ENCODE peak calls at places on chromosomes 13 and 19, in ten cellular contexts. Y is stomach, H is gastrocnemius medialis, M is uterus, G is NB4, B is H1, D is A549, X is adrenal gland, F is spleen, O is HCT116. T is an unnamed sample.

GRCh38 chr13:90238433-90238832 is 1109.1 kb upstream of the MIR17HG start:
- DNase-seq in Y (no peak), O (no peak), M (no peak), H (no peak), F (no peak), X (no peak), G (peak), D (no peak), B (no peak), T (no peak)

GRCh38 chr19:43820098-43820860 is 6.8 kb upstream of the ZNF283 start:
- DNase-seq in M (peak), Y (no peak), X (peak), O (no peak), F (no peak), H (no peak), D (peak), G (no peak), B (peak), T (no peak)

GRCh38 chr13:51241720-51242119 is 19.5 kb downstream of the FAM124A start:
- DNase-seq in X (no peak), D (no peak), Y (no peak), B (no peak), G (peak), F (no peak), H (no peak), O (no peak), M (peak), T (peak)

GRCh38 chr13:97225533-97225932 is 3.4 kb downstream of the MBNL2 start:
- DNase-seq in X (no peak), H (no peak), G (no peak), F (no peak), M (no peak), B (no peak), D (no peak), O (no peak), Y (no peak), T (no peak)

GRCh38 chr13:94534171-94534570 is 54.7 kb upstream of the DCT start:
- DNase-seq in G (no peak), M (no peak), D (no peak), F (no peak), B (no peak), X (no peak), Y (no peak), H (no peak), O (no peak), T (no peak)

GRCh38 chr13:99228737-99229691 is 28.4 kb downstream of the UBAC2 start:
- DNase-seq in G (peak), M (no peak), B (no peak), Y (no peak), X (no peak), H (no peak), O (no peak), F (no peak), D (no peak), T (no peak)

GRCh38 chr19:8334458-8335342 is 8.4 kb downstream of the KANK3 start:
- DNase-seq in M (no peak), O (peak), X (no peak), D (peak), H (no peak), Y (peak), G (peak), B (no peak), F (peak), T (peak)

GRCh38 chr19:39587496-39587895 is 14.8 kb upstream of the LGALS13 start:
- DNase-seq in M (no peak), D (no peak), Y (no peak), H (no peak), X (no peak), F (no peak), O (no peak), G (no peak), B (no peak), T (no peak)

GRCh38 chr13:51348069-51348967 is 8.8 kb downstream of the SERPINE3 start:
- DNase-seq in F (no peak), X (no peak), Y (no peak), H (no peak), O (no peak), G (no peak), M (no peak), B (no peak), D (no peak), T (no peak)

DNA sequence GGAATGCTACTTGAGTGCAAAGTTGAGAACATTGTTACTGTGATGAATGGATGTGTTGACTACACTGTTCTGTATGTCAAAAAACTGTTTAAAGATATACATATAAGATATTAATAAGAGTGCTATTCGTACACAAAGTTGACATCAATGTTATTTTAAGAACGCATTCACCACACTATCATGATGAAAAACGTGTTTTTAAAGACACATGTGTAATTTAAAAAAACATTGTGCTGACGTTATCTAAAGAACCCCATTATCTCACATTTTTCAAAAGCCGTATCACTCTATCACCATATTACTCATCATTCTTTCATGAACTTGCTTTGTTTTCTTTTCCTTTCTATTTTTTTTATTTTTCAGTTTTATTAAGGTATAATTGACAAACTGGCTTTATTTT is 918.8 kb downstream of the SLITRK1 start:
- DNase-seq in D (no peak), O (no peak), Y (no peak), G (no peak), M (no peak), X (no peak), F (no peak), H (no peak), B (no peak), T (no peak)
- H3K4me3 ChIP-seq in D (no peak), O (no peak), Y (no peak), G (no peak), M (no peak), X (no peak), F (no peak), H (no peak), B (no peak), T (no peak)

GRCh38 chr19:15251010-15251748 is 18.9 kb upstream of the EPHX3 start:
- DNase-seq in O (no peak), G (no peak), M (peak), X (no peak), F (no peak), H (peak), B (no peak), D (no peak), Y (no peak), T (no peak)
- TF ChIP-seq POLR2A in O (no peak), G (no peak), M (no peak), X (no peak), F (no peak), H (no peak), B (no peak), D (no peak), Y (no peak), T (no peak)

DNA sequence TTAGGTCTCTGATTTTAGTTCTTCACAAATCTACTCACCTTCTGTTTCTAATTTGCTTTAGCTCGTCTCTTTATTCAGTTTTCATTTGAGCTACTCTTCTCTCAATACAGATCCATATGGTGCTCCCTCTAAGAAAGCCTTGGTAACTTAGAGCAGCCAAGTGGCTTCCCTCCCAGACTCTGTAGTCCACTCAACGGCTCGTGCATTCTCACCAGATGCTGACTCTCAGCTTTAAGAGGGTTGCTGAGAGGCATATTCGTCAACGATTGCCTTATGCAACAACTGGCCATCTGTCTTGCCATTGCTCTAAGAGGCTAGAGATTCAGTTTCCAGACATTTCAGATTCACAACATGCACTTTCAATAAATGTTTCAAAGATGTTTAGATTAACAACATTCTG is 785.8 kb upstream of the SLC10A2 start:
- DNase-seq in M (no peak), H (no peak), Y (no peak), D (no peak), O (no peak), G (no peak), B (no peak), X (no peak), F (no peak), T (no peak)
- H3K4me3 ChIP-seq in M (no peak), H (no peak), Y (no peak), D (no peak), O (no peak), G (no peak), B (no peak), X (no peak), F (no peak), T (no peak)

DNA sequence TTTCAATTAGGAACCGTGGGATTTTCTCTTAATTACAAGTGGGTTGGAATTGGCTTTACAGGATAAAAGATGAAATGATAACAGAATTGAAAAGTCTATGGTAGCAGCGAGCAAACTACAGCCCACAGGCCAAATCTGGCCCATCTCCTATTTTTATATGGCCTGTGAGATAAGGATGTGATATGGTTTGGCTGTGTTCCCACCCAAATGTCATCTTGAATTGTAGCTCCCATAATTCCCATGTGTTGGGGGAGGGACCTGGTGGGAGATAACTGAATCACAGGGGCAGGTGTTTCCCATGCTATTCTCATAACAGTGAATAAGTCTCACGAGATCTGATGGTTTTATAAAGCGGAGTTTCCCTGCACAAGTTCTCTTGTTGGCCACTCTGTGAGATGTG is 19.0 kb downstream of the CRYL1 start:
- DNase-seq in Y (no peak), O (no peak), F (no peak), D (no peak), B (no peak), M (no peak), X (no peak), G (no peak), H (no peak), T (no peak)
- TF ChIP-seq POLR2A in Y (no peak), O (no peak), F (no peak), D (no peak), B (no peak), M (no peak), X (no peak), G (no peak), H (no peak), T (no peak)

GRCh38 chr19:12597594-12597993 is 13.0 kb downstream of the ZNF490 start:
- DNase-seq in B (no peak), X (no peak), F (no peak), Y (no peak), H (no peak), O (no peak), D (no peak), G (no peak), M (no peak), T (no peak)
- H3K4me3 ChIP-seq in B (no peak), X (no peak), F (no peak), Y (no peak), H (no peak), O (no peak), D (no peak), G (no peak), M (no peak), T (no peak)

GRCh38 chr13:29850213-29850898 is at the start of gene UBL3:
- DNase-seq in O (peak), G (peak), X (peak), H (peak), B (peak), M (peak), F (peak), Y (peak), D (peak), T (peak)
- TF ChIP-seq POLR2A in O (peak), G (peak), X (peak), H (peak), B (peak), M (peak), F (peak), Y (no peak), D (peak), T (peak)

GRCh38 chr19:2699413-2700142 is 2.9 kb downstream of the GNG7 start:
- DNase-seq in F (no peak), D (no peak), Y (no peak), G (no peak), H (no peak), O (no peak), B (no peak), M (no peak), X (no peak), T (no peak)

GRCh38 chr19:2703077-2703437 is 563 bp upstream of the GNG7 start:
- DNase-seq in X (no peak), O (no peak), B (no peak), Y (no peak), D (no peak), H (no peak), G (no peak), F (no peak), M (no peak), T (no peak)

GRCh38 chr19:2700660-2701360 is 1.7 kb downstream of the GNG7 start:
- DNase-seq in Y (no peak), X (no peak), G (no peak), H (no peak), B (no peak), F (peak), D (no peak), O (no peak), M (no peak), T (no peak)

GRCh38 chr19:2702170-2703076 is at the start of gene GNG7:
- DNase-seq in F (peak), Y (peak), M (peak), O (peak), H (peak), X (peak), B (no peak), D (peak), G (peak), T (peak)

GRCh38 chr19:2701361-2702169 is 929 bp downstream of the GNG7 start:
- DNase-seq in X (no peak), H (no peak), F (no peak), O (no peak), B (no peak), D (no peak), G (no peak), Y (no peak), M (no peak), T (no peak)
- H3K4me3 ChIP-seq in X (peak), H (peak), F (peak), O (peak), B (peak), D (no peak), G (no peak), Y (peak), M (peak), T (peak)

GRCh38 chr13:23844132-23844531 is 45.1 kb downstream of the MIPEP start:
- DNase-seq in F (no peak), G (no peak), O (no peak), M (no peak), X (no peak), Y (no peak), H (no peak), D (no peak), B (no peak), T (no peak)

GRCh38 chr13:23847545-23847944 is 41.7 kb downstream of the MIPEP start:
- DNase-seq in Y (no peak), O (no peak), B (no peak), D (no peak), G (no peak), X (no peak), M (no peak), F (no peak), H (no peak), T (no peak)

GRCh38 chr13:23842406-23842805 is 46.8 kb downstream of the MIPEP start:
- DNase-seq in B (no peak), D (no peak), G (no peak), M (no peak), X (no peak), Y (no peak), H (no peak), F (no peak), O (no peak), T (no peak)

GRCh38 chr13:23848019-23848418 is 41.2 kb downstream of the MIPEP start:
- DNase-seq in G (no peak), F (no peak), D (no peak), O (no peak), B (no peak), M (no peak), Y (no peak), H (no peak), X (no peak), T (no peak)

DNA sequence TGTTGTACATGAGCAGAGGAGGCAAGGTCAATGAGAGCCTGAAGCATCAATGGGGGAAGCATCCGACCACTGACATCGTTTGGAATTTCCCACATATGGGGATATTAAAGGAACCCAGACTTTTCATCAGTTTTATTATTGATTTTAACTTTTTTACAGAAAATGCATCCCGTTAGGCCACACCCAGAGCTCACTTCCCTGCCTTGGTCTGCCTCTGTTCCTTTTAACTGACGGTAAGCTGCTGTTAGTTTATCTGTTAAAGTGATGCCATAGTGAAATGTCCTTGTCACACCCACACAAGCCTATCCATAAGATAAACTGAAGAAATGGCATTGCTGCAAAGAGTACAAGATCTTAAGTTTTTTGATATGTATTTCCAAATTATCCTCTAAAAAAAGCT is 43.9 kb downstream of the MIPEP start:
- DNase-seq in Y (no peak), B (no peak), X (no peak), O (no peak), H (no peak), G (no peak), M (no peak), D (no peak), F (no peak), T (no peak)
- TF ChIP-seq POLR2A in Y (no peak), B (no peak), X (no peak), O (no peak), H (no peak), G (no peak), M (no peak), D (no peak), F (no peak), T (no peak)

GRCh38 chr19:4298772-4299550 is 3.2 kb downstream of the TMIGD2 start:
- DNase-seq in M (no peak), F (no peak), X (no peak), Y (no peak), B (no peak), D (no peak), G (no peak), H (no peak), O (no peak), T (no peak)

GRCh38 chr19:4303778-4304508 is 455 bp upstream of the FSD1 start:
- DNase-seq in H (no peak), G (no peak), F (no peak), Y (no peak), B (no peak), D (no peak), X (no peak), M (no peak), O (no peak), T (peak)

GRCh38 chr19:4302238-4302630 is at the start of gene TMIGD2:
- DNase-seq in F (no peak), Y (no peak), G (no peak), M (no peak), O (no peak), H (no peak), D (no peak), X (no peak), B (no peak), T (no peak)

GRCh38 chr19:4300589-4300988 is 1.6 kb downstream of the TMIGD2 start:
- DNase-seq in G (no peak), M (no peak), O (no peak), Y (no peak), B (no peak), H (no peak), D (no peak), X (no peak), F (no peak), T (no peak)

DNA sequence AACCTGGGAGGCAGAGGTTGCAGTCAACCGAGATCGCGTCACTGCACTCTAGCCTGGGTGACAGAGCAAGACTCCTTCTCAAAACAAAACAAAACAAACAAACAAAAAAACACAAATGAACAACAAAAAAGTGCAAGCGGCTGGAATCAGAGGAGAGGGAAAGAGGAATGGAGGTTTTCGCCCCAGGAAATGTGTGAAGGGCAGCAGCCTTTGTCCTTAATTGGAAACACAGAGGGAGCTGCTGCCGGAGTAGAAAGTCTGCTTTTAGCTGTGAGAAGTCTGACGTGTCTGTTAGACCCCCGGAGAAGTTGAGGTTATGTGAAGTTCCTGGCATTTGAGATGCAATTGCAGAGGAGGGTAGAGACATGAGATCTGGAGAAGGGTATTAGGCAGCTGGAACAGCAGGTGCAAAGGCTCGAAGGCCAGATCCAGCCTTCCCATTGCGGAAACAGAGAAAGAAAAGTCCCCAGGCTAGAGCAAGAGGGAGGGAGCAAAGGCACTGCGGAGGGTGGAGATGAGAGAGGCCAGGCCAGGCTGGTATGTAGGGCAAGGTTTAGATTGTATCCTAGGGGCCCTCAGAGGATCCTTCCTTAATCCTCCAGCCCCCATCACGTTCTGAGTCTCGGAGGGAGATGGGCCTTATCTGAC is 475 bp downstream of the TMIGD2 start:
- DNase-seq in D (no peak), F (no peak), X (no peak), G (no peak), O (no peak), Y (no peak), B (no peak), H (no peak), M (no peak), T (no peak)
- H3K4me3 ChIP-seq in D (no peak), F (no peak), X (no peak), G (no peak), O (no peak), Y (no peak), B (no peak), H (no peak), M (no peak), T (no peak)

T was measured in transverse colon.